ENCODE peak calls at places on chromosomes 4 and X, in eight cellular contexts. One of them, this sample, is unnamed.

GRCh38 chr4:30616943-30617646 is 103.1 kb upstream of the PCDH7 start:
- DNase-seq in CD8-positive, alpha-beta T cell: no peak
- DNase-seq in suprapubic skin: no peak
- DNase-seq in natural killer cell: no peak
- DNase-seq in PC-9: no peak
- DNase-seq in PC-3: no peak
- DNase-seq in OCI-LY7: no peak
- DNase-seq in AG04449: no peak
- DNase-seq in this sample: no peak

GRCh38 chr4:59126996-59127395 is 2016.8 kb upstream of the IGFBP7 start:
- DNase-seq in AG04449: no peak
- DNase-seq in natural killer cell: no peak
- DNase-seq in PC-3: no peak
- DNase-seq in OCI-LY7: no peak
- DNase-seq in suprapubic skin: no peak
- DNase-seq in CD8-positive, alpha-beta T cell: no peak
- DNase-seq in PC-9: no peak
- DNase-seq in this sample: no peak

GRCh38 chr4:1094336-1094690 is 19.1 kb downstream of the RNF212 start:
- DNase-seq in natural killer cell: no peak
- DNase-seq in PC-9: no peak
- DNase-seq in suprapubic skin: no peak
- DNase-seq in AG04449: no peak
- DNase-seq in OCI-LY7: no peak
- DNase-seq in CD8-positive, alpha-beta T cell: no peak
- DNase-seq in PC-3: no peak
- DNase-seq in this sample: no peak

GRCh38 chr4:2862528-2862927 is 18.9 kb downstream of the ADD1 start:
- DNase-seq in PC-9: peak; percentile 62
- DNase-seq in CD8-positive, alpha-beta T cell: no peak
- DNase-seq in natural killer cell: no peak
- DNase-seq in AG04449: peak; percentile 21
- DNase-seq in OCI-LY7: no peak
- DNase-seq in suprapubic skin: no peak
- DNase-seq in PC-3: peak; percentile 45
- DNase-seq in this sample: no peak

GRCh38 chr4:137705171-137705783 is 173.0 kb upstream of the PCDH18 start:
- DNase-seq in suprapubic skin: no peak
- DNase-seq in natural killer cell: no peak
- DNase-seq in PC-9: no peak
- DNase-seq in PC-3: no peak
- DNase-seq in AG04449: peak; percentile 73
- DNase-seq in CD8-positive, alpha-beta T cell: no peak
- DNase-seq in OCI-LY7: no peak
- DNase-seq in this sample: no peak

GRCh38 chr4:3307486-3307885 is 14.7 kb downstream of the RGS12 start:
- DNase-seq in natural killer cell: no peak
- DNase-seq in PC-9: no peak
- DNase-seq in AG04449: no peak
- DNase-seq in suprapubic skin: peak; percentile 29
- DNase-seq in CD8-positive, alpha-beta T cell: no peak
- DNase-seq in PC-3: no peak
- DNase-seq in OCI-LY7: no peak
- DNase-seq in this sample: no peak

GRCh38 chr4:176949022-176949421 is 156.3 kb upstream of the VEGFC start:
- DNase-seq in PC-3: no peak
- DNase-seq in PC-9: no peak
- DNase-seq in AG04449: no peak
- DNase-seq in CD8-positive, alpha-beta T cell: no peak
- DNase-seq in natural killer cell: no peak
- DNase-seq in suprapubic skin: no peak
- DNase-seq in OCI-LY7: no peak
- DNase-seq in this sample: no peak

GRCh38 chr4:6538586-6538985 is 36.4 kb upstream of the MAN2B2 start:
- DNase-seq in PC-3: no peak
- DNase-seq in CD8-positive, alpha-beta T cell: no peak
- DNase-seq in PC-9: no peak
- DNase-seq in natural killer cell: no peak
- DNase-seq in suprapubic skin: no peak
- DNase-seq in OCI-LY7: no peak
- DNase-seq in AG04449: no peak
- DNase-seq in this sample: no peak

GRCh38 chr4:168514249-168514852 is 17.5 kb downstream of the PALLD start:
- DNase-seq in OCI-LY7: peak; percentile 38
- DNase-seq in PC-3: peak; percentile 71
- DNase-seq in suprapubic skin: no peak
- DNase-seq in CD8-positive, alpha-beta T cell: no peak
- DNase-seq in natural killer cell: no peak
- DNase-seq in PC-9: peak; percentile 43
- DNase-seq in AG04449: no peak
- DNase-seq in this sample: no peak

GRCh38 chr4:74311696-74312313 is 3.5 kb downstream of the EPGN start:
- DNase-seq in AG04449: no peak
- DNase-seq in CD8-positive, alpha-beta T cell: no peak
- DNase-seq in PC-9: peak; percentile 45
- DNase-seq in PC-3: peak; percentile 91
- DNase-seq in suprapubic skin: no peak
- DNase-seq in OCI-LY7: peak; percentile 46
- DNase-seq in natural killer cell: no peak
- DNase-seq in this sample: no peak

GRCh38 chr4:29336851-29337250 is 1383.3 kb upstream of the PCDH7 start:
- DNase-seq in PC-3: no peak
- DNase-seq in AG04449: no peak
- DNase-seq in natural killer cell: no peak
- DNase-seq in PC-9: no peak
- DNase-seq in OCI-LY7: no peak
- DNase-seq in CD8-positive, alpha-beta T cell: no peak
- DNase-seq in suprapubic skin: no peak
- DNase-seq in this sample: no peak

GRCh38 chrX:151019837-151020236 is 36.7 kb downstream of the HMGB3 start:
- DNase-seq in PC-3: peak; percentile 13
- DNase-seq in suprapubic skin: no peak
- DNase-seq in OCI-LY7: no peak
- DNase-seq in natural killer cell: no peak
- DNase-seq in PC-9: no peak
- DNase-seq in AG04449: peak; percentile 4
- DNase-seq in CD8-positive, alpha-beta T cell: no peak
- DNase-seq in this sample: no peak

GRCh38 chrX:110734894-110735541 is 60.6 kb downstream of the CHRDL1 start:
- DNase-seq in PC-3: no peak
- DNase-seq in AG04449: peak; percentile 1
- DNase-seq in PC-9: peak; percentile 92
- DNase-seq in OCI-LY7: no peak
- DNase-seq in CD8-positive, alpha-beta T cell: no peak
- DNase-seq in suprapubic skin: no peak
- DNase-seq in natural killer cell: no peak
- DNase-seq in this sample: no peak

GRCh38 chrX:39331062-39331704 is 529.9 kb downstream of the MID1IP1 start:
- DNase-seq in CD8-positive, alpha-beta T cell: no peak
- DNase-seq in OCI-LY7: no peak
- DNase-seq in suprapubic skin: no peak
- DNase-seq in PC-3: no peak
- DNase-seq in PC-9: no peak
- DNase-seq in AG04449: no peak
- DNase-seq in natural killer cell: no peak
- DNase-seq in this sample: no peak

GRCh38 chrX:96435636-96436035 is 249.0 kb upstream of the DIAPH2 start:
- DNase-seq in PC-3: no peak
- DNase-seq in OCI-LY7: no peak
- DNase-seq in AG04449: no peak
- DNase-seq in PC-9: no peak
- DNase-seq in CD8-positive, alpha-beta T cell: no peak
- DNase-seq in natural killer cell: no peak
- DNase-seq in suprapubic skin: no peak
- DNase-seq in this sample: no peak

GRCh38 chr4:40720351-40720750 is 29.4 kb upstream of the NSUN7 start:
- DNase-seq in suprapubic skin: no peak
- DNase-seq in OCI-LY7: no peak
- DNase-seq in PC-3: no peak
- DNase-seq in natural killer cell: no peak
- DNase-seq in CD8-positive, alpha-beta T cell: no peak
- DNase-seq in PC-9: no peak
- DNase-seq in AG04449: no peak
- DNase-seq in this sample: no peak

GRCh38 chrX:30307466-30307865 is 1.7 kb downstream of the NR0B1 start:
- DNase-seq in suprapubic skin: no peak
- DNase-seq in OCI-LY7: no peak
- DNase-seq in natural killer cell: no peak
- DNase-seq in CD8-positive, alpha-beta T cell: no peak
- DNase-seq in PC-3: no peak
- DNase-seq in AG04449: no peak
- DNase-seq in PC-9: no peak
- DNase-seq in this sample: no peak

GRCh38 chrX:30309139-30309571 is at the start of gene NR0B1:
- DNase-seq in PC-9: no peak
- DNase-seq in natural killer cell: no peak
- DNase-seq in CD8-positive, alpha-beta T cell: no peak
- DNase-seq in suprapubic skin: no peak
- DNase-seq in PC-3: no peak
- DNase-seq in OCI-LY7: no peak
- DNase-seq in AG04449: no peak
- DNase-seq in this sample: no peak

GRCh38 chrX:30304866-30305265 is 4.3 kb downstream of the NR0B1 start:
- DNase-seq in OCI-LY7: no peak
- DNase-seq in suprapubic skin: no peak
- DNase-seq in PC-3: peak; percentile 76
- DNase-seq in PC-9: no peak
- DNase-seq in AG04449: no peak
- DNase-seq in natural killer cell: no peak
- DNase-seq in CD8-positive, alpha-beta T cell: no peak
- DNase-seq in this sample: no peak

GRCh38 chrX:30310429-30311206 is 1.4 kb upstream of the NR0B1 start:
- DNase-seq in natural killer cell: no peak
- DNase-seq in OCI-LY7: no peak
- DNase-seq in PC-3: no peak
- DNase-seq in CD8-positive, alpha-beta T cell: no peak
- DNase-seq in suprapubic skin: no peak
- DNase-seq in AG04449: no peak
- DNase-seq in PC-9: no peak
- DNase-seq in this sample: no peak

GRCh38 chrX:30308263-30309138 is 689 bp downstream of the NR0B1 start:
- DNase-seq in OCI-LY7: no peak
- DNase-seq in PC-3: no peak
- DNase-seq in CD8-positive, alpha-beta T cell: no peak
- DNase-seq in PC-9: no peak
- DNase-seq in AG04449: no peak
- DNase-seq in suprapubic skin: no peak
- DNase-seq in natural killer cell: no peak
- DNase-seq in this sample: no peak
- TF ChIP-seq CTCF in OCI-LY7: no peak
- TF ChIP-seq CTCF in PC-3: no peak
- TF ChIP-seq CTCF in CD8-positive, alpha-beta T cell: no peak
- TF ChIP-seq CTCF in PC-9: no peak
- TF ChIP-seq CTCF in AG04449: no peak
- TF ChIP-seq CTCF in suprapubic skin: no peak
- TF ChIP-seq CTCF in natural killer cell: no peak
- TF ChIP-seq CTCF in this sample: no peak

DNA sequence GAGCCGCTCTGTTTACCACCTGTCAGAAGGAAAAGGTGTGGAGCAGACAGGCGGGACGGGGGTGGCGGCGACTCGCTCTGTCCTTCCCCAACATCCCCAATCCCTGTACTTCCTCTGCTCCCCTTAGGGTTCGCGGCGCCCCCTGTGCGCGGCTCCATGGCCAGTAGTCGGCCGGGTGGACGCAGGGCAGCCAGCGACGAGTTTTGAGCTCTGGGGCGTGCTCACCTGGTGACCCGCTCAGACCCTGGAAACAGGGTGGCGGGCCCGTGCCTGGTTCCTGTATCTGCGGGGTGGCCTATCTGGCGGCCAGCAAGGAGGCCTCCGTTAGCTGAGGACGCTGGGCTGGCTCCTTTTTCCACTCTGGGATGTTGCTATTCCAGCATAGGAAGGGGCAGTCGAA is 5.4 kb upstream of the MAGIX start:
- DNase-seq in suprapubic skin: no peak
- DNase-seq in PC-3: no peak
- DNase-seq in CD8-positive, alpha-beta T cell: no peak
- DNase-seq in AG04449: no peak
- DNase-seq in OCI-LY7: no peak
- DNase-seq in PC-9: no peak
- DNase-seq in natural killer cell: no peak
- DNase-seq in this sample: no peak
- TF ChIP-seq CTCF in suprapubic skin: no peak
- TF ChIP-seq CTCF in PC-3: no peak
- TF ChIP-seq CTCF in CD8-positive, alpha-beta T cell: no peak
- TF ChIP-seq CTCF in AG04449: no peak
- TF ChIP-seq CTCF in OCI-LY7: no peak
- TF ChIP-seq CTCF in PC-9: no peak
- TF ChIP-seq CTCF in natural killer cell: no peak
- TF ChIP-seq CTCF in this sample: no peak

DNA sequence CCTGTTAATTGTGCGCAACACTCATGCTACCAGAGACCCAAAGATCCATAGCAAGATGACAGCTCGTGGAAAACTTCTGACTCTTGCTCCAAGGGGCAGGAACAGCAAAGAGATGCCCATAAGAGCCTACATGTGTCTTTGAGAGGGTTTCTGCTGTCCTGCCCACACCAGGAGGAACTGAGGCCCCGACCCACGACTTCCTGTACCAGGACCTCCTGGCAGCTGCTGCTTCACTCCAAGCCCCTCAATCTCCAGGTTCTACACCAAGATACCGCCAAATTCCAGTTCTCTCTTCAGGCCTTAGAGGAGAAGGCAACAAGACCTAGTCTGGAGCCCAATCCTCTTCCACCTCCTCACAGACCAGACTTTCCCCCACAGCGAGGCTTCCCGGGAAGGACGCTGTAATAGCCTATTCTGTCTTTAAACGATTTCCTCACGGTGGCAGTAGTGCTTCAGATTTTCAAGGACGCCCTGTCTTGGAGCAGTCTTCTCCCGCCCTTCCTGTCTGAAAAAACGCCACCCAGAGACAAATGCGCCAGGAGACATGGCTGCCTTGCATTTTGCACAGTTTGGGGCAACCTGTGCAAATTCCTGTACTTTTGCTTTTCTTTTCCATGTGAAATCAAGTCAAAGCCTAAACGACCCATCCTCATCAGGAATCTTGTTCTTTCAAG is 230.2 kb upstream of the STK26 start:
- DNase-seq in PC-3: peak; percentile 43
- DNase-seq in suprapubic skin: peak; percentile 93
- DNase-seq in OCI-LY7: peak; percentile 14
- DNase-seq in AG04449: no peak
- DNase-seq in natural killer cell: no peak
- DNase-seq in CD8-positive, alpha-beta T cell: no peak
- DNase-seq in PC-9: no peak
- DNase-seq in this sample: no peak
- TF ChIP-seq CTCF in PC-3: peak; percentile 31
- TF ChIP-seq CTCF in suprapubic skin: peak; percentile 71
- TF ChIP-seq CTCF in OCI-LY7: no peak
- TF ChIP-seq CTCF in AG04449: no peak
- TF ChIP-seq CTCF in natural killer cell: no peak
- TF ChIP-seq CTCF in CD8-positive, alpha-beta T cell: no peak
- TF ChIP-seq CTCF in PC-9: no peak
- TF ChIP-seq CTCF in this sample: no peak

DNA sequence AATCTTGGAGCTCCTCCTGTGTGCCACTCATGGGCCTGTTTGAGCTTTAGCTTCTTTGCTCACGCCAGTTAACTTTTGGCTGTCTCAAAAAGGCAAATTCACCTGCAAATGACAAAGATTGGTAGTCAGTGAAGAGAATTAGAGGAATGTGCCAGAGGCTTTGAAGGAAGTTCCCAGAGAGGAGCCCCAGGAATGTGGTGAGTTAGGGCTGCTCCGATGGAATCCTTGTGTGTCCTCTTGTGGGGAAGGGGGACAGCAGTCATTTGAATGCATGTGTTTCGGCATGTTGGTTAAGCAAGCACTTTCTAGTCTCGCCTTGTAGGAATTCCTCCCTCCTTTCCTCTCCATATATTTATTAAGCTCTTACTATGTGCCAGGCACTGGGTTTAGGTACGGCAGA is 62.9 kb downstream of the ELF4 start:
- DNase-seq in suprapubic skin: no peak
- DNase-seq in AG04449: no peak
- DNase-seq in OCI-LY7: no peak
- DNase-seq in natural killer cell: no peak
- DNase-seq in CD8-positive, alpha-beta T cell: no peak
- DNase-seq in PC-3: no peak
- DNase-seq in PC-9: no peak
- DNase-seq in this sample: no peak
- TF ChIP-seq CTCF in suprapubic skin: no peak
- TF ChIP-seq CTCF in AG04449: no peak
- TF ChIP-seq CTCF in OCI-LY7: no peak
- TF ChIP-seq CTCF in natural killer cell: no peak
- TF ChIP-seq CTCF in CD8-positive, alpha-beta T cell: no peak
- TF ChIP-seq CTCF in PC-3: no peak
- TF ChIP-seq CTCF in PC-9: no peak
- TF ChIP-seq CTCF in this sample: no peak